ENCODE peak calls at places on chromosomes 2 and 18, in nine cellular contexts. N is midbrain; Z is NCI-H2029; M is LoVo; G is GM04504; X is stimulated activated CD8-positive, alpha-beta memory T cell treated with anti-CD3 and anti-CD28 coated beads, Interleukin-4, amount 100 ng/mL, for 4 hours; S is epithelial cell of proximal tubule; U is germinal center; C is A549. T is an unnamed sample.
A peak's percentile ranks its signal among the peaks of the same experiment; 100 is the strongest.

GRCh38 chr2:224103603-224104002 is 64.5 kb upstream of the SERPINE2 start:
- DNase-seq in N (no peak), G (no peak), X (no peak), C (no peak), S (no peak), Z (no peak), U (no peak), M (no peak), T (no peak)

GRCh38 chr18:74834424-74835309 is 237.0 kb downstream of the ZNF407 start:
- DNase-seq in M (no peak), N (no peak), C (no peak), U (no peak), G (no peak), X (no peak), S (no peak), Z (no peak), T (no peak)

GRCh38 chr2:51194656-51195055 is 162.7 kb upstream of the NRXN1 start:
- DNase-seq in S (no peak), X (no peak), C (no peak), U (no peak), N (no peak), G (no peak), Z (no peak), M (no peak), T (no peak)

GRCh38 chr18:12431561-12431960 is 23.8 kb downstream of the PRELID3A start:
- DNase-seq in S (no peak), N (no peak), G (no peak), Z (no peak), M (no peak), U (no peak), C (no peak), X (no peak), T (no peak)

GRCh38 chr2:161312996-161313395 is 4.8 kb downstream of the PSMD14 start:
- DNase-seq in G (no peak), S (peak; percentile 42), N (no peak), C (no peak), Z (no peak), M (no peak), X (no peak), U (no peak), T (no peak)

GRCh38 chr2:24104906-24105305 is 18.2 kb downstream of the PFN4 start:
- DNase-seq in C (no peak), U (peak; percentile 29), Z (no peak), G (no peak), N (no peak), M (no peak), X (no peak), S (no peak), T (no peak)

GRCh38 chr2:61380120-61380881 is 90.6 kb downstream of the USP34 start:
- DNase-seq in S (no peak), N (no peak), Z (no peak), G (no peak), U (no peak), M (no peak), C (no peak), X (no peak), T (no peak)

GRCh38 chr18:77100751-77101355 is 31.7 kb downstream of the MBP start:
- DNase-seq in Z (no peak), N (no peak), X (no peak), S (no peak), M (no peak), U (no peak), G (no peak), C (no peak), T (no peak)

GRCh38 chr2:174048238-174048637 is 83.1 kb upstream of the SP3 start:
- DNase-seq in U (peak; percentile 18), X (no peak), C (no peak), Z (no peak), M (no peak), S (no peak), N (no peak), G (no peak), T (no peak)

GRCh38 chr2:144834954-144835633 is 315.2 kb upstream of the ZEB2 start:
- DNase-seq in N (no peak), U (no peak), Z (no peak), S (peak; percentile 23), C (no peak), G (peak; percentile 46), M (no peak), X (no peak), T (peak; percentile 14)

GRCh38 chr2:227824711-227825110 is 11.1 kb downstream of the CCL20 start:
- DNase-seq in U (no peak), C (no peak), N (no peak), Z (no peak), G (no peak), M (no peak), S (no peak), X (no peak), T (no peak)

GRCh38 chr2:104658840-104659591 is 194.9 kb upstream of the POU3F3 start:
- DNase-seq in N (peak; percentile 59), M (no peak), U (no peak), Z (no peak), C (no peak), X (no peak), G (no peak), S (no peak), T (no peak)

GRCh38 chr2:28342081-28342967 is 50.3 kb upstream of the FOSL2 start:
- DNase-seq in G (no peak), X (no peak), C (peak; percentile 33), M (no peak), U (no peak), N (no peak), Z (no peak), S (no peak), T (peak; percentile 62)

GRCh38 chr2:150485114-150485870 is 2.2 kb downstream of the RND3 start:
- DNase-seq in U (peak; percentile 5), N (peak; percentile 49), G (peak; percentile 26), X (no peak), Z (peak; percentile 56), M (peak; percentile 64), S (no peak), C (peak; percentile 41), T (peak; percentile 8)

GRCh38 chr18:58567453-58568196 is 61.3 kb downstream of the ALPK2 start:
- DNase-seq in U (no peak), N (no peak), C (peak; percentile 25), S (peak; percentile 99), M (no peak), X (no peak), Z (no peak), G (peak; percentile 95), T (peak; percentile 91)

GRCh38 chr2:20615466-20616241 is 35.2 kb downstream of the HS1BP3 start:
- DNase-seq in Z (no peak), N (peak; percentile 63), S (no peak), G (no peak), C (no peak), X (no peak), U (no peak), M (no peak), T (no peak)

GRCh38 chr18:49457616-49458015 is 2.8 kb downstream of the DYM start:
- DNase-seq in M (no peak), S (no peak), C (no peak), G (no peak), N (no peak), Z (no peak), X (no peak), U (no peak), T (no peak)

GRCh38 chr2:240427729-240428128 is 7.7 kb upstream of the GPC1 start:
- DNase-seq in X (no peak), C (no peak), G (no peak), S (no peak), M (no peak), U (no peak), Z (no peak), N (no peak), T (no peak)